ENCODE peak calls at places on chromosomes 2 and 18, in four cellular contexts. I is HepG2, Z is GM12878, C is K562. B is an unnamed sample.

GRCh38 chr2:211745295-211746097 is 793.1 kb downstream of the ERBB4 start:
- DNase-seq in I (peak), Z (no peak), C (peak), B (peak)

GRCh38 chr2:19580830-19581229 is 222.4 kb upstream of the OSR1 start:
- DNase-seq in I (peak), C (no peak), Z (no peak), B (no peak)

GRCh38 chr2:112541315-112542122 is 746 bp upstream of the POLR1B start:
- DNase-seq in Z (peak), C (no peak), I (no peak), B (peak)

GRCh38 chr2:15980605-15981098 is 40.3 kb downstream of the MYCN start:
- DNase-seq in Z (no peak), I (no peak), C (no peak), B (peak)

GRCh38 chr2:179274749-179275148 is 10.1 kb upstream of the SESTD1 start:
- DNase-seq in I (no peak), Z (no peak), C (no peak), B (no peak)

GRCh38 chr2:134233733-134234135 is 20.1 kb upstream of the MGAT5 start:
- DNase-seq in I (no peak), C (no peak), Z (peak), B (no peak)

GRCh38 chr2:145411493-145411892 is 891.6 kb upstream of the ZEB2 start:
- DNase-seq in I (no peak), Z (peak), C (no peak), B (no peak)

GRCh38 chr18:35511428-35511827 is 13.7 kb upstream of the INO80C start:
- DNase-seq in Z (peak), C (no peak), I (no peak), B (no peak)

GRCh38 chr2:20484810-20485611 is 38.1 kb downstream of the RHOB start:
- DNase-seq in C (no peak), Z (no peak), I (no peak), B (no peak)

GRCh38 chr2:150520887-150521664 is 33.6 kb upstream of the RND3 start:
- DNase-seq in I (no peak), C (no peak), Z (no peak), B (no peak)

GRCh38 chr2:210094787-210095186 is 76.4 kb downstream of the KANSL1L start:
- DNase-seq in Z (no peak), I (no peak), C (no peak), B (no peak)

GRCh38 chr2:138090330-138090729 is 126.1 kb downstream of the HNMT start:
- DNase-seq in Z (no peak), C (peak), I (peak), B (peak)

GRCh38 chr2:121075006-121075545 is 209.9 kb downstream of the TFCP2L1 start:
- DNase-seq in I (no peak), C (peak), Z (peak), B (peak)

GRCh38 chr18:74732380-74732779 is 134.7 kb downstream of the ZNF407 start:
- DNase-seq in C (no peak), Z (no peak), I (no peak), B (no peak)

GRCh38 chr2:10947005-10947440 is 35.3 kb downstream of the KCNF1 start:
- DNase-seq in Z (no peak), I (no peak), C (no peak), B (no peak)

GRCh38 chr2:147847746-147848391 is 3.0 kb downstream of the ACVR2A start:
- DNase-seq in I (no peak), C (no peak), Z (no peak), B (no peak)

DNA sequence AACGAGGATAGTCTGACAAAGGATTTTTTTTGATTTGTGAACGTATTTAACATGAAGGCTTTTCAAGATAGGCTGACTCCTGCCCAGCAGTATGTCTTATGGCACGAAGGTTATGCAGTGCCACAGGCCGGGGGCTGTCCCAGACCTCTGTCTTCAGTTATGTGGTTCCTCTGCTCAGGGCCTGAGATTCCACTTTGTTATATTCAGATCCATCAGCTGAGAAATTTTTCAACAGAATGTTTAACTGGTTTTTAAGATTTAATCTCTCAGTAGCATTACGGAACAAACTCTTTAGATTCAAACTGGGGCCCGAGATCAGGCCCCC is 20.0 kb downstream of the C2orf74 start:
- DNase-seq in Z (no peak), I (no peak), C (no peak), B (no peak)
- H3K4me3 ChIP-seq in Z (peak), I (no peak), C (no peak), B (no peak)

GRCh38 chr2:58047373-58047674 is 718 bp downstream of the VRK2 start:
- DNase-seq in Z (no peak), C (no peak), I (no peak), B (no peak)
- TF ChIP-seq JUNB in Z (no peak), C (no peak), I (no peak), B (no peak)

GRCh38 chr2:70552501-70553333 is 909 bp downstream of the TGFA start:
- DNase-seq in I (no peak), C (no peak), Z (no peak), B (peak)
- TF ChIP-seq EZH2 in I (no peak), C (no peak), Z (no peak), B (peak)

DNA sequence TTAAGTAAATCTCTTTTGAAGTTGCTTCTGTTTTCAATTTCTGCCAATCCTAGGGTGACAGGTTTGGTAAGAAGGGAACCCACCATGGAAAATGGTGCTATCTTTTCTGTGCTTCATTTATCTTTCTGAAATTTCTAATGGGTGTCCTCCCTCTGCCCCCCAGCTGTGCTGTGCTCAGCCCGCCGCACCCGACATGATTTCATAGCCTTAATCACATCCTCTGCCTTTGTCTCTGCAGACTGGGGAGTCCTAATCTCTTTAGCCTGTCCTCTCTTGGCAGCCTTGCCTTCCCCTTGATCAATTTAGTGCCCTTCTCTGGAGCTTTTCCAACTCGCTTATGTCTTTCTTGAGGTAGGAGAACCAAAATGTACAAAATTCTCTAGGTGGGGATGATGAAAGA is 49.3 kb downstream of the DNMT3A start:
- DNase-seq in I (no peak), C (no peak), Z (no peak), B (no peak)
- H3K4me3 ChIP-seq in I (no peak), C (no peak), Z (no peak), B (no peak)

GRCh38 chr18:9771261-9771976 is 63.3 kb downstream of the RAB31 start:
- DNase-seq in I (peak), C (peak), Z (no peak), B (peak)
- TF ChIP-seq JUNB in I (no peak), C (no peak), Z (no peak), B (no peak)

DNA sequence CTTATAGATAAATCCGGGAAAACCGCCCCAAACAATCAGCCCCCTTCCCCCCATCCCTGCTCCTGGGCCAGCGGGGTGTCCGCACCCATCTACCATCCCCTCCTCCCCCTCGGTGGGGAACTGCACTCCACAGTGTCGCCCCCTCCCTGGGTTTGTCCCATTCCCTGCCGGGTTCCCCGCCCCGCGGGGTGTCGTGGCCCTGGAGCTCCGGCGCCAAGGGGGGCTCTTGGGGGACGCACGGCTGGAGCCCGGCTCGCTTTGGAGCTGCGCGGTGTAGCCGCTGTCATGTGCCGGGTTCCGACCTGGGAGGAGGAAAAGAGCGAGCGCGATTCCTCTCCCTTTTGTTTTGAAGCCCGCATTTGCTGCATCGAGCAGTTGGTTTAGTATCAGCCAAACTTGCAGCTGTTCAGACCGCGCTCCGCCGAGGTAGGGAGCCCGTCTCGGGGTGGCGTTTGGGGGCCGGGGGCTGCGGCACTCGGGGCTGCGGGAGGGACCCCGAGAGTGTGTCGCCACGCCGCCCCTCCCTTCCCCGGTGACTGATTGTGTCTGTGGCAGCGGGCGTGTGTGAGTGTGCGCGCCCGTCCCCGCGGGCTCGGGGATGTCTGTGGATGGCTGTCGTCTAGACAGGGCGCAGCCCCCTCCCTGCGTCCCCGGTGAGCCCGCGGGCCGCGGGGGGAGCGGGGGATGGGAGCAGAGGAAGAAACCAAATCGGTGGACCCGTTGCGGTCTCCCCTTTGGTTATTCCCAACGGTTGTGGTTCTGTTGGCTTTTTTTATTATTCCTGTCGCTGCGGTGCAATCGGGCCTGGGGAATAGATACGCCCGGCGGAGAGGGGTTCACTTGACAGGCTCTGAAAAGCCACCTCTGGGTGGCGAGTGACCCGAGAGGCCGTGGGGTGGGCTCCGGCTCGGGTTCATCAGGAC is 836 bp downstream of the CTIF start:
- DNase-seq in Z (no peak), I (no peak), C (peak), B (peak)
- TF ChIP-seq EZH2 in Z (no peak), I (no peak), C (no peak), B (no peak)